ENCODE peak calls at places on chromosomes 1 and 21, in nine cellular contexts. One of them, this sample, is unnamed.

GRCh38 chr1:53638641-53639035 is 100.3 kb downstream of the GLIS1 start:
- DNase-seq in lower lobe of right lung: no peak
- DNase-seq in CD8-positive, alpha-beta T cell: no peak
- DNase-seq in fibroblast of pulmonary artery: no peak
- DNase-seq in glutamatergic neuron: no peak
- DNase-seq in BJ: no peak
- DNase-seq in ovary: peak
- DNase-seq in CD4-positive, alpha-beta T cell: no peak
- DNase-seq in spleen: no peak
- DNase-seq in this sample: no peak

GRCh38 chr1:6418668-6419396 is 887 bp downstream of the HES2 start:
- DNase-seq in lower lobe of right lung: no peak
- DNase-seq in BJ: no peak
- DNase-seq in ovary: no peak
- DNase-seq in glutamatergic neuron: no peak
- DNase-seq in CD8-positive, alpha-beta T cell: no peak
- DNase-seq in fibroblast of pulmonary artery: no peak
- DNase-seq in spleen: no peak
- DNase-seq in CD4-positive, alpha-beta T cell: no peak
- DNase-seq in this sample: no peak

GRCh38 chr1:193471981-193472380 is 285.6 kb upstream of the B3GALT2 start:
- DNase-seq in BJ: no peak
- DNase-seq in lower lobe of right lung: no peak
- DNase-seq in CD8-positive, alpha-beta T cell: no peak
- DNase-seq in spleen: no peak
- DNase-seq in CD4-positive, alpha-beta T cell: no peak
- DNase-seq in glutamatergic neuron: no peak
- DNase-seq in fibroblast of pulmonary artery: no peak
- DNase-seq in ovary: no peak
- DNase-seq in this sample: no peak

GRCh38 chr1:106439475-106439874 is 617.0 kb upstream of the PRMT6 start:
- DNase-seq in BJ: no peak
- DNase-seq in spleen: no peak
- DNase-seq in glutamatergic neuron: no peak
- DNase-seq in lower lobe of right lung: no peak
- DNase-seq in CD4-positive, alpha-beta T cell: no peak
- DNase-seq in CD8-positive, alpha-beta T cell: no peak
- DNase-seq in ovary: no peak
- DNase-seq in fibroblast of pulmonary artery: no peak
- DNase-seq in this sample: no peak

GRCh38 chr1:204286841-204287387 is 72.8 kb downstream of the PLEKHA6 start:
- DNase-seq in glutamatergic neuron: no peak
- DNase-seq in CD4-positive, alpha-beta T cell: peak
- DNase-seq in ovary: no peak
- DNase-seq in spleen: no peak
- DNase-seq in lower lobe of right lung: peak
- DNase-seq in CD8-positive, alpha-beta T cell: peak
- DNase-seq in fibroblast of pulmonary artery: peak
- DNase-seq in BJ: no peak
- DNase-seq in this sample: no peak

GRCh38 chr1:68322837-68323687 is 90.7 kb upstream of the WLS start:
- DNase-seq in CD4-positive, alpha-beta T cell: no peak
- DNase-seq in lower lobe of right lung: no peak
- DNase-seq in spleen: no peak
- DNase-seq in BJ: no peak
- DNase-seq in glutamatergic neuron: no peak
- DNase-seq in ovary: peak
- DNase-seq in CD8-positive, alpha-beta T cell: no peak
- DNase-seq in fibroblast of pulmonary artery: peak
- DNase-seq in this sample: no peak

GRCh38 chr1:73943270-73943669 is 254.7 kb downstream of the LRRIQ3 start:
- DNase-seq in lower lobe of right lung: no peak
- DNase-seq in CD8-positive, alpha-beta T cell: no peak
- DNase-seq in fibroblast of pulmonary artery: no peak
- DNase-seq in BJ: no peak
- DNase-seq in CD4-positive, alpha-beta T cell: no peak
- DNase-seq in ovary: no peak
- DNase-seq in glutamatergic neuron: no peak
- DNase-seq in spleen: no peak
- DNase-seq in this sample: no peak

GRCh38 chr1:9438431-9439073 is 100.7 kb upstream of the SLC25A33 start:
- DNase-seq in fibroblast of pulmonary artery: peak
- DNase-seq in lower lobe of right lung: no peak
- DNase-seq in glutamatergic neuron: no peak
- DNase-seq in CD8-positive, alpha-beta T cell: no peak
- DNase-seq in BJ: no peak
- DNase-seq in CD4-positive, alpha-beta T cell: no peak
- DNase-seq in spleen: no peak
- DNase-seq in ovary: peak
- DNase-seq in this sample: no peak

GRCh38 chr1:11339346-11340247 is 66.6 kb downstream of the UBIAD1 start:
- DNase-seq in BJ: no peak
- DNase-seq in CD4-positive, alpha-beta T cell: no peak
- DNase-seq in glutamatergic neuron: peak
- DNase-seq in lower lobe of right lung: no peak
- DNase-seq in ovary: no peak
- DNase-seq in fibroblast of pulmonary artery: no peak
- DNase-seq in CD8-positive, alpha-beta T cell: no peak
- DNase-seq in spleen: no peak
- DNase-seq in this sample: no peak

GRCh38 chr21:39033878-39034589 is 149.2 kb downstream of the PSMG1 start:
- DNase-seq in CD4-positive, alpha-beta T cell: no peak
- DNase-seq in CD8-positive, alpha-beta T cell: no peak
- DNase-seq in BJ: no peak
- DNase-seq in spleen: no peak
- DNase-seq in glutamatergic neuron: no peak
- DNase-seq in fibroblast of pulmonary artery: no peak
- DNase-seq in lower lobe of right lung: peak
- DNase-seq in ovary: peak
- DNase-seq in this sample: no peak

GRCh38 chr1:95731466-95731865 is 497.5 kb downstream of the RWDD3 start:
- DNase-seq in spleen: no peak
- DNase-seq in fibroblast of pulmonary artery: no peak
- DNase-seq in BJ: no peak
- DNase-seq in lower lobe of right lung: no peak
- DNase-seq in glutamatergic neuron: no peak
- DNase-seq in ovary: no peak
- DNase-seq in CD8-positive, alpha-beta T cell: no peak
- DNase-seq in CD4-positive, alpha-beta T cell: no peak
- DNase-seq in this sample: no peak

GRCh38 chr1:95730986-95731385 is 497.0 kb downstream of the RWDD3 start:
- DNase-seq in CD8-positive, alpha-beta T cell: no peak
- DNase-seq in glutamatergic neuron: no peak
- DNase-seq in BJ: no peak
- DNase-seq in spleen: no peak
- DNase-seq in fibroblast of pulmonary artery: no peak
- DNase-seq in CD4-positive, alpha-beta T cell: no peak
- DNase-seq in lower lobe of right lung: no peak
- DNase-seq in ovary: no peak
- DNase-seq in this sample: no peak

GRCh38 chr1:95733671-95734070 is 499.7 kb downstream of the RWDD3 start:
- DNase-seq in fibroblast of pulmonary artery: no peak
- DNase-seq in CD4-positive, alpha-beta T cell: no peak
- DNase-seq in lower lobe of right lung: no peak
- DNase-seq in spleen: no peak
- DNase-seq in ovary: no peak
- DNase-seq in glutamatergic neuron: no peak
- DNase-seq in CD8-positive, alpha-beta T cell: no peak
- DNase-seq in BJ: no peak
- DNase-seq in this sample: no peak

GRCh38 chr1:95734560-95734959 is 500.6 kb downstream of the RWDD3 start:
- DNase-seq in ovary: no peak
- DNase-seq in CD4-positive, alpha-beta T cell: no peak
- DNase-seq in CD8-positive, alpha-beta T cell: no peak
- DNase-seq in fibroblast of pulmonary artery: no peak
- DNase-seq in lower lobe of right lung: no peak
- DNase-seq in BJ: no peak
- DNase-seq in glutamatergic neuron: no peak
- DNase-seq in spleen: no peak
- DNase-seq in this sample: no peak

GRCh38 chr1:95733031-95733430 is 499.0 kb downstream of the RWDD3 start:
- DNase-seq in CD8-positive, alpha-beta T cell: no peak
- DNase-seq in fibroblast of pulmonary artery: no peak
- DNase-seq in ovary: no peak
- DNase-seq in spleen: no peak
- DNase-seq in CD4-positive, alpha-beta T cell: no peak
- DNase-seq in lower lobe of right lung: no peak
- DNase-seq in BJ: no peak
- DNase-seq in glutamatergic neuron: no peak
- DNase-seq in this sample: no peak
- TF ChIP-seq CTCF in CD8-positive, alpha-beta T cell: no peak
- TF ChIP-seq CTCF in fibroblast of pulmonary artery: no peak
- TF ChIP-seq CTCF in ovary: no peak
- TF ChIP-seq CTCF in spleen: no peak
- TF ChIP-seq CTCF in CD4-positive, alpha-beta T cell: no peak
- TF ChIP-seq CTCF in lower lobe of right lung: no peak
- TF ChIP-seq CTCF in BJ: no peak
- TF ChIP-seq CTCF in glutamatergic neuron: no peak
- TF ChIP-seq CTCF in this sample: no peak

DNA sequence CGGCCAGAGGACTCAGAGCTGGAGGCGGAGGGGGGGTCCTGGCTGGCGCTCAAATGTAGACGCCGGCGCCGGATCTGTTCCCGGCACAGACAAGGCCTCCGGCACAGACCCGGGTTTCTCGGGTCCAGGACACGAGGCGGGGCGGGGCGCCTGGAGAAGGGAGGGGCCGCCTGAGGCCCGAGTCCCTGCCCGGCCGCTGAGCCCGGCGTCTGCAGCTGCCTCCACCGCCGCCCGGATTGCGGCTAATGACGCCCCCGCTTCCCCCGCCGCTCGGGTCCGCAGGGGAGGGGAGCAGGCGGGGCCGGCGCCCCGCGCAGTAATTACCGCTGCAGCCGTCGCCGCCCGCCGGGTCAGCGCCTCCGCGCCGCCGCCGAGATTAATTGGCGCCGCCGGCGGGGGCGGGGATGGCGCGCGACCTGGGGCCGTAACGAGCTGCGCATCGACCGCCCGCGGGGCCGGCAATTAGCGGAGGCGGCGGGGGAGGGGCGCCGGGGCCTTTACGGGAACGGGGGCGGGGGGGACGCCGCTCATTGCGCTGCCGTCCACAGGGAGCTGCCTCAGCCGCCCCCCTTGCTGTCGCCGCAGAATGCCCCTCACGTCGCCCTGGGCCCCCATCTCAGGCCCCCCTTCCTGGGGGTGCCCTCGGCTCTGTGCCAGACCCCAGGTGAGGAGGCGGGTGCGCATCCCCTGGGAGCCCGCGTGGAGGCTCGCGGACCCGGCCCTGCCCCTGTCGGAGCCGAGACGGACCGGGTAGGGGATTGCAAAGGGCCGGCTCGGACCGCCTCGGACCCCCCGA is 17.3 kb downstream of the NOC2L start:
- DNase-seq in glutamatergic neuron: peak
- DNase-seq in CD8-positive, alpha-beta T cell: no peak
- DNase-seq in ovary: peak
- DNase-seq in spleen: no peak
- DNase-seq in lower lobe of right lung: peak
- DNase-seq in BJ: no peak
- DNase-seq in CD4-positive, alpha-beta T cell: no peak
- DNase-seq in fibroblast of pulmonary artery: peak
- DNase-seq in this sample: peak
- TF ChIP-seq CTCF in glutamatergic neuron: no peak
- TF ChIP-seq CTCF in CD8-positive, alpha-beta T cell: no peak
- TF ChIP-seq CTCF in ovary: no peak
- TF ChIP-seq CTCF in spleen: no peak
- TF ChIP-seq CTCF in lower lobe of right lung: no peak
- TF ChIP-seq CTCF in BJ: no peak
- TF ChIP-seq CTCF in CD4-positive, alpha-beta T cell: no peak
- TF ChIP-seq CTCF in fibroblast of pulmonary artery: no peak
- TF ChIP-seq CTCF in this sample: no peak

DNA sequence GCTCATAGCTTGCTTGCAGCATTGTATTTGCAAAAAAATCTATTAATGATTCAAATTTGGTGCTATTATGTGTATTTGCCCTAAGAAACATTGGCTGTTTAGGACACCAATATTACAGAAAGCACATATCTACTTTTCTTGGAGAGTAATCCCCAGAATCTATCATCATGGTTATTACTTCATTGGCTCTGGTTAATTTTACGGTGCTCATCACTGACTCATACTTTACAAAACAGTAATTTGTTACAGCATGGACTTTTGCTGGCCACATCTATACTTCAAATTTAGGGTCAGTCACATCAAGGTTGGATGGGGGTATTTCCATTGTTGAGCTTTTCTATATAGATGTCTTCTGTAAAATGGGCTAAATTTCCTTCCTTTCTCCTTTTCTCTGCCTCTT is 45.7 kb downstream of the SH3GLB1 start:
- DNase-seq in CD4-positive, alpha-beta T cell: no peak
- DNase-seq in fibroblast of pulmonary artery: no peak
- DNase-seq in BJ: no peak
- DNase-seq in CD8-positive, alpha-beta T cell: no peak
- DNase-seq in spleen: no peak
- DNase-seq in ovary: no peak
- DNase-seq in lower lobe of right lung: no peak
- DNase-seq in glutamatergic neuron: no peak
- DNase-seq in this sample: no peak
- TF ChIP-seq CTCF in CD4-positive, alpha-beta T cell: no peak
- TF ChIP-seq CTCF in fibroblast of pulmonary artery: no peak
- TF ChIP-seq CTCF in BJ: no peak
- TF ChIP-seq CTCF in CD8-positive, alpha-beta T cell: no peak
- TF ChIP-seq CTCF in spleen: no peak
- TF ChIP-seq CTCF in ovary: no peak
- TF ChIP-seq CTCF in lower lobe of right lung: no peak
- TF ChIP-seq CTCF in glutamatergic neuron: no peak
- TF ChIP-seq CTCF in this sample: no peak

DNA sequence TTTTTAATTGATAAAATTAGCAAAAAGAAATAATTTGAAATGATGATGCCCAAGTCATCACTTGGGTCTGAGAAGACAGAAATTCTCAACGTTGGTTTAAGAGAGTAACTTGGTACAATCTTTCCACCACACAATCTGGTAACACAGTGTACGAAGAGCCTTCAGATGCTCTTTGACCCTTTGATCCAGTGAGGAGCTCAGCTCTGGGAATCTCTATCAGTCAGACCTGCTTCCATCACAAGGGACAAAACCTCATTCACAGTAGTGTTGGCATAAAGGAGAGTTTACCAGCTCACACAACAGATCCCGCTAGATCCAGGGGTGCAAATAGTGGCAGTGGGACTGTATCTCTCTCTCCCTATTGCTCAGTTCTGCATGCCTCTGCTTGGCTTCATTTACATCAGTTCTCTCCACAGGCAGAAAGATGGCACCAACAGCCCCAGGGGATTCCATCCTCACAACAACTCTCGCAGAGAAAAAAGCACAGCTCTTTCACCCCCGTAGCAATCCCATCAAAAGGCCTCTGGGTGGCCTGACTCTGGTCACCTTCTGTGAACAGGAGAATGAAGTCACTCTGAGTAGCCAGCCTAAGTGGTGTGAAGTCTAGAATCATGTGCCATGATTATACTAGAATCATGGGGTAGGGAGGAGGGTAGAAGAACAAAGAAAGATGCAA is 119.7 kb downstream of the ZNF281 start:
- DNase-seq in CD8-positive, alpha-beta T cell: no peak
- DNase-seq in spleen: no peak
- DNase-seq in BJ: no peak
- DNase-seq in fibroblast of pulmonary artery: no peak
- DNase-seq in glutamatergic neuron: peak
- DNase-seq in ovary: no peak
- DNase-seq in CD4-positive, alpha-beta T cell: no peak
- DNase-seq in lower lobe of right lung: no peak
- DNase-seq in this sample: no peak
- TF ChIP-seq CTCF in CD8-positive, alpha-beta T cell: no peak
- TF ChIP-seq CTCF in spleen: no peak
- TF ChIP-seq CTCF in BJ: no peak
- TF ChIP-seq CTCF in fibroblast of pulmonary artery: no peak
- TF ChIP-seq CTCF in glutamatergic neuron: no peak
- TF ChIP-seq CTCF in ovary: no peak
- TF ChIP-seq CTCF in CD4-positive, alpha-beta T cell: no peak
- TF ChIP-seq CTCF in lower lobe of right lung: no peak
- TF ChIP-seq CTCF in this sample: no peak

This sample was measured in GM20000.